ENCODE peak calls at places on chromosomes 5 and 9, in four cellular contexts. One of them, this sample, is unnamed.

GRCh38 chr5:2744485-2744884 is 7.0 kb downstream of the IRX2 start:
- DNase-seq in A549: no peak
- DNase-seq in K562: no peak
- DNase-seq in HepG2: no peak
- DNase-seq in this sample: no peak

GRCh38 chr9:118686940-118687339 is 682.3 kb downstream of the BRINP1 start:
- DNase-seq in A549: no peak
- DNase-seq in K562: no peak
- DNase-seq in HepG2: no peak
- DNase-seq in this sample: no peak

GRCh38 chr9:69637193-69637592 is 35.0 kb downstream of the APBA1 start:
- DNase-seq in A549: no peak
- DNase-seq in K562: no peak
- DNase-seq in HepG2: no peak
- DNase-seq in this sample: no peak

GRCh38 chr5:36444582-36444999 is 142.9 kb upstream of the RANBP3L start:
- DNase-seq in A549: no peak
- DNase-seq in K562: no peak
- DNase-seq in HepG2: no peak
- DNase-seq in this sample: no peak

GRCh38 chr9:124897570-124898460 is 35.9 kb downstream of the ARPC5L start:
- DNase-seq in A549: no peak
- DNase-seq in K562: no peak
- DNase-seq in HepG2: peak
- DNase-seq in this sample: no peak

GRCh38 chr5:1801061-1801953 is at the start of gene NDUFS6:
- DNase-seq in A549: peak
- DNase-seq in K562: peak
- DNase-seq in HepG2: peak
- DNase-seq in this sample: peak

GRCh38 chr5:115557667-115558387 is 13.3 kb upstream of the FEM1C start:
- DNase-seq in A549: no peak
- DNase-seq in K562: no peak
- DNase-seq in HepG2: peak
- DNase-seq in this sample: no peak

GRCh38 chr9:97721396-97721795 is 24.3 kb upstream of the XPA start:
- DNase-seq in A549: no peak
- DNase-seq in K562: no peak
- DNase-seq in HepG2: no peak
- DNase-seq in this sample: no peak

GRCh38 chr5:170632266-170632984 is 128.6 kb downstream of the KCNIP1 start:
- DNase-seq in A549: peak
- DNase-seq in K562: peak
- DNase-seq in HepG2: no peak
- DNase-seq in this sample: peak

GRCh38 chr5:126016256-126016655 is 407.0 kb upstream of the GRAMD2B start:
- DNase-seq in A549: no peak
- DNase-seq in K562: no peak
- DNase-seq in HepG2: no peak
- DNase-seq in this sample: no peak

DNA sequence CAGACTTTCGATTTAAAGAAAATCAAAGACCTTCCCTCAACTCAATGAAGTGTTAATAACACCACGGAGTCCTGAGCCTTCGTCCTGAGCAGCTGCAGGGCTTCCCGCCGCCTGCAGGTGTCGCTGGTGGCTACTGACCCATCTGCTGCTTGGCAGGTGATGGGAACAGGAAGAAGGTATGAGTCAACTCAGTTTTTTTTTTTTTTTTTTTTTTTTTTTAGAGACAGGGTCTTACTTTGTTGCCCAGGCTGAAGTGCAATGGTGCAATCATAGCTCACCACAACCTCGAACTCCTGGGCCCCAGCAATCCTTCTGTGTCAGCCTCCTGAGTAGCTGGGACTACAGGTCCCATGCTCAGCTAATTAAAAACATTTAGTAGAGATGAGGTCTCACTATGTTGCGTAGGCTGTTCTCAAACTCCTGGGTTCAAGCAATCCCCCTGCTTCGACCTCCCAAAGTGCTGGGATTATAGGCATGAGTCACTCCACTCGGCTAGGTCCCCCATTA is 185.7 kb upstream of the IL12B start:
- DNase-seq in A549: peak
- DNase-seq in K562: peak
- DNase-seq in HepG2: peak
- DNase-seq in this sample: peak
- TF ChIP-seq HMGXB4 in A549: no peak
- TF ChIP-seq HMGXB4 in K562: no peak
- TF ChIP-seq HMGXB4 in HepG2: no peak
- TF ChIP-seq HMGXB4 in this sample: no peak

GRCh38 chr9:133558191-133559126 is 24.0 kb downstream of the ADAMTSL2 start:
- DNase-seq in A549: no peak
- DNase-seq in K562: peak
- DNase-seq in HepG2: peak
- DNase-seq in this sample: no peak
- TF ChIP-seq HMGXB4 in A549: no peak
- TF ChIP-seq HMGXB4 in K562: no peak
- TF ChIP-seq HMGXB4 in HepG2: no peak
- TF ChIP-seq HMGXB4 in this sample: no peak

DNA sequence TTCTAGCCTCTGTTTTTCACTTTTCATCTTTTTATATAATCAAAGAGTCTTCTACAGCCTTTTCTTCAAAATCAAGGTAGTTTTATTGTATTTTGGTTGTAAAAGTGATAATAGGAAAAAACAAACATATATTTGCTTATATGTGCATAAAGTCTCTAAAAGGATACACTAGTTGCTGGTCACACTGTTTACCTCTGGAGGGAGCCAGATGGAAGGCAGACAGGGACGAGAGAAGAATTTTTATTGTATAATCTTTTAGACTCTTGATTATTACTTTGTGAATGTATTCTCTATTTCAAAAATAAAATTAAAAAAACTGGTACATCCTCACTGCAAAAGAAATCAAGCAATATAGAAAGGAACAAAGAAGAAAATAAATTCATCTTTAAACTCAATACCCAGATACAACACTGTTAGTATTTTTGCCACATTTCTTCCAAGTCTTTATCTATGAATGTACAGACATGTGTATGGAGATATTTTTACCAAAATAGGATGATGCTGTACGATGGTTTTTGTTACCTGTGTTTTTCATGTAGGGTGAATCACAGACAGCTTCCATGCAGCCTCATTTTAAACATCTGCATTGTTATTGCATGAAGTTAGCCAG is 6.1 kb upstream of the RNF183 start:
- DNase-seq in A549: peak
- DNase-seq in K562: peak
- DNase-seq in HepG2: peak
- DNase-seq in this sample: no peak
- TF ChIP-seq HMGXB4 in A549: no peak
- TF ChIP-seq HMGXB4 in K562: no peak
- TF ChIP-seq HMGXB4 in HepG2: no peak
- TF ChIP-seq HMGXB4 in this sample: no peak

DNA sequence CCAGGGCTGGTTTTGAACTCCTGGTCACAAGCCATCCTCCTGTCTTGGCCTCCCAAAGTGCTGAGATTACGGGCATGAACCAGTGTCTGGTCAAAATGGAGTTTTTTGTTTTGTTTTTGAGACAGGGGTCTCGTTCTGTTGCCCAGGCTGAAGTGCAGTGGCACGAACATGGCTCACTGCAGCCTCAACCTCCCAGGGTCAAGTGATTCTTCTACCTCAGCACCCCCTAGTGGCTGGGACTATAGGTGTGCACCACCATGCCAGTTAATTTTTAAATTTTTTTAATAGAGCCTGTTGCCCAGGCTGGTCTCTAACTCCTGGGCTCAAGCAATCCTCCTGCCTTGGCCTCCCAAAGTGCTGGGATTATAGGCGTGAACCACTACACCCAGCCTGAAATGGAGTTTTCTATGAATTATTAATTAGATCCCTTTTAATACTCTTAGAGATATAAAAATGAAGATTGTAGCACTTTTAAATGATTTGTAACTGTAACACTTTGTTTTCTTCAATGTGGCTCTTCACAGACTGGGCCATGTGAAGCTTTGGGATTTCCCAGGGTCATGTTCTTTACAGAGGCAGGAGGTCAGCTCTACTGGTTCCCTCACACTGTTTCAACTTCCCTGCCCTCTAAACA is 32.6 kb upstream of the SPARC start:
- DNase-seq in A549: peak
- DNase-seq in K562: peak
- DNase-seq in HepG2: peak
- DNase-seq in this sample: peak
- TF ChIP-seq HMGXB4 in A549: no peak
- TF ChIP-seq HMGXB4 in K562: no peak
- TF ChIP-seq HMGXB4 in HepG2: no peak
- TF ChIP-seq HMGXB4 in this sample: no peak